ENCODE peak calls at places on chromosomes 6 and 20, in nine cellular contexts. Q, E, W, A, J, O, I, D and R are unnamed samples.

GRCh38 chr6:38179794-38180430 is 360.4 kb downstream of the ZFAND3 start:
- DNase-seq in W (no peak), Q (peak; percentile 21), A (no peak), D (no peak), J (no peak), I (no peak), E (no peak), O (no peak), R (no peak)

GRCh38 chr20:50788868-50789125 is 6.1 kb upstream of the BCAS4 start:
- DNase-seq in O (no peak), A (no peak), J (no peak), Q (no peak), W (no peak), E (no peak), D (no peak), I (no peak), R (peak; percentile 5)

GRCh38 chr20:13418263-13419229 is 197.5 kb downstream of the ISM1 start:
- DNase-seq in Q (no peak), A (no peak), E (no peak), D (no peak), W (no peak), I (no peak), J (no peak), O (no peak), R (no peak)

GRCh38 chr6:11536795-11537194 is 754 bp upstream of the TMEM170B start:
- DNase-seq in I (peak; percentile 50), E (peak; percentile 4), A (peak; percentile 8), D (no peak), O (peak; percentile 22), Q (no peak), J (peak; percentile 10), W (no peak), R (peak; percentile 46)

GRCh38 chr20:35458388-35458787 is 3.0 kb downstream of the CEP250 start:
- DNase-seq in J (no peak), E (peak; percentile 66), I (no peak), W (no peak), A (no peak), O (no peak), D (no peak), Q (no peak), R (no peak)

GRCh38 chr6:133183691-133184090 is 57.5 kb upstream of the EYA4 start:
- DNase-seq in O (no peak), Q (no peak), W (no peak), I (no peak), J (no peak), A (no peak), D (no peak), E (no peak), R (no peak)

GRCh38 chr6:4180653-4181255 is 45.4 kb upstream of the ECI2 start:
- DNase-seq in Q (no peak), W (no peak), E (peak; percentile 47), A (peak; percentile 46), O (no peak), D (peak; percentile 20), J (no peak), I (peak; percentile 84), R (no peak)

GRCh38 chr20:9052136-9052535 is 16.8 kb upstream of the PLCB4 start:
- DNase-seq in A (no peak), O (no peak), J (no peak), D (no peak), I (no peak), W (no peak), E (no peak), Q (no peak), R (no peak)

DNA sequence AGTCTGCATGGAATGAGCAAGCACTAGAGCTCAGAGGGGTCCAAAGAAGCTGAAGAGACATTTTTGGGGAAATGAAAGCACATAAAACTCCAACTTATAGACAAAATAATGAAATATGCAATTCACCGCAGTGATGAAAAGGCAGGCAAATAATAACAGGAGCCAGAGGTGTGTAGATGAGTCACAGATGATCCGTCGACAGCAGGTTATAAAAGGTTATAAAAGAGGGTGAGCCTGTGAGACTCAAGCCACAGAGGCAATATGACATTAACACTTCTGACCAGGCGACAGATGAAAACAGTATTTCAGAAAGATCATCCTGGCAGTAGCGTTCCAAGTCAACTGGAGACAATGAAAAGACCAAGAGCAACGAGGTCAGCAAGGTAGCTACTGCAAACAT is 35.8 kb upstream of the ANKRD60 start:
- DNase-seq in W (no peak), I (no peak), A (no peak), J (no peak), O (no peak), D (no peak), E (no peak), Q (no peak), R (no peak)
- H3K27ac ChIP-seq in W (no peak overlapping the region), I (no peak overlapping the region), A (no peak overlapping the region), J (no peak overlapping the region), O (no peak overlapping the region), D (no peak overlapping the region), E (no peak overlapping the region), Q (no peak overlapping the region), R (no peak overlapping the region)

GRCh38 chr6:16769986-16770376 is 8.7 kb upstream of the ATXN1 start:
- DNase-seq in J (no peak), A (peak; percentile 85), D (peak; percentile 65), I (no peak), E (no peak), O (no peak), Q (no peak), W (no peak), R (no peak)
- H3K4me3 ChIP-seq in J (no peak overlapping the region), A (peak overlapping the region; percentile 45), D (no peak overlapping the region), I (no peak overlapping the region), E (no peak overlapping the region), O (no peak overlapping the region), Q (no peak overlapping the region), W (no peak overlapping the region), R (no peak overlapping the region)

GRCh38 chr20:10665027-10665561 is 8.7 kb downstream of the JAG1 start:
- DNase-seq in W (no peak), D (no peak), Q (no peak), J (no peak), A (no peak), E (no peak), O (no peak), I (no peak), R (no peak)

GRCh38 chr20:10665791-10666190 is 8.0 kb downstream of the JAG1 start:
- DNase-seq in E (no peak), D (no peak), Q (no peak), A (no peak), O (no peak), W (no peak), J (no peak), I (peak; percentile 51), R (no peak)

GRCh38 chr20:10667077-10667401 is 6.8 kb downstream of the JAG1 start:
- DNase-seq in Q (no peak), O (peak; percentile 50), D (no peak), I (no peak), J (no peak), A (no peak), W (peak; percentile 60), E (peak; percentile 79), R (peak; percentile 67)

GRCh38 chr20:10667560-10668167 is 6.1 kb downstream of the JAG1 start:
- DNase-seq in E (no peak), J (no peak), W (no peak), A (no peak), D (no peak), Q (no peak), O (no peak), I (no peak), R (no peak)

DNA sequence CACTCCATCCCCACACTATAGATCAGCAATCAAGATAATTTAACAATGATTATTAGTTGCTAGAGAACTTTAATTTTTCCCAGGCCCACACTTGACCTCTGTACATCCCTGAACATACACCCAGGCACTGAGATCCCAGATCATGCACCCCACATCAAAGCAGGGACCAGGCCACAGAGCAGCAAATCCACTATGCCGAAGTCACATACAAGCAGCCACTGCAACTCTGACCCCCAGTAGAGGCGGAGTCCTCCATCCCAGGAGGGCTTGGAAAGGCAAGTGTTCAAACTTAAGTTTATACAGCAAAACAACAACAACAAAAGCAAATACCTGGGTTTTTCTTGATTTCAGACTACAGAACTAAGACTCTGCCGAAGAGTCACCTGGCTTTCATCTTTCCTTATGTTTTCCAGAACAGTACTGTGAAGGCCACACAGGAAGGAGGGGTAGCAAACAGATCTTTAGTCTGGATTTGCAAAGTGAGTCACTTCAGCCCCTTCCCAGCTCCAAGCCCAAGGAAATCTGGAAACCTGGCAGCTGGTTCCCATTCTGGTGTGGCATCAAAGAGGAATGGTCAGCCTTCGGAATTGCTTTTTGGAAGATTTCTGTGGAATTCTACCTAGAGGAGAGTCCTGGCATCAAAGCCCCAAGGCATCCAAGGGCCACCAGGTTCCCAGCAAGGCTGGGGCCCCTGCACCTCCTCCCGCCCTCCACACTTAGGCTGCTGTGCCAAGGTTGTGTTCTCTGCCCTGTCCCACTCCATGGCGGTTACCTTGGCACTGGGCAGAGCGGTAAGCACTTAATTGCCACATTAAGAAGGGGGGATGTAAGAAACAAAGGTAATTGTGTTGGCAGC is 7.3 kb downstream of the JAG1 start:
- DNase-seq in D (no peak), O (no peak), A (no peak), I (no peak), W (no peak), E (no peak), J (no peak), Q (no peak), R (no peak)
- H3K27ac ChIP-seq in D (no peak overlapping the region), O (peak overlapping the region; percentile 69), A (no peak overlapping the region), I (no peak overlapping the region), W (peak overlapping the region; percentile 51), E (no peak overlapping the region), J (no peak overlapping the region), Q (no peak overlapping the region), R (peak overlapping the region; percentile 49)

GRCh38 chr6:31113861-31114539 is 600 bp upstream of the PSORS1C1 start:
- DNase-seq in O (no peak), Q (no peak), J (no peak), D (no peak), W (no peak), I (peak; percentile 77), E (peak; percentile 41), A (peak; percentile 91), R (no peak)

GRCh38 chr6:31114540-31114876 is at the start of gene PSORS1C1:
- DNase-seq in A (peak; percentile 97), D (peak; percentile 80), J (no peak), Q (peak; percentile 83), W (peak; percentile 76), I (peak; percentile 88), O (peak; percentile 55), E (no peak), R (peak; percentile 81)

GRCh38 chr6:31115941-31116560 is 1.5 kb downstream of the PSORS1C1 start:
- DNase-seq in O (no peak), Q (no peak), A (no peak), I (no peak), D (no peak), J (no peak), W (no peak), E (no peak), R (no peak)

GRCh38 chr6:31116661-31117385 is 2.2 kb downstream of the PSORS1C1 start:
- DNase-seq in I (no peak), J (no peak), W (no peak), D (no peak), E (no peak), Q (no peak), O (no peak), A (peak; percentile 68), R (no peak)

DNA sequence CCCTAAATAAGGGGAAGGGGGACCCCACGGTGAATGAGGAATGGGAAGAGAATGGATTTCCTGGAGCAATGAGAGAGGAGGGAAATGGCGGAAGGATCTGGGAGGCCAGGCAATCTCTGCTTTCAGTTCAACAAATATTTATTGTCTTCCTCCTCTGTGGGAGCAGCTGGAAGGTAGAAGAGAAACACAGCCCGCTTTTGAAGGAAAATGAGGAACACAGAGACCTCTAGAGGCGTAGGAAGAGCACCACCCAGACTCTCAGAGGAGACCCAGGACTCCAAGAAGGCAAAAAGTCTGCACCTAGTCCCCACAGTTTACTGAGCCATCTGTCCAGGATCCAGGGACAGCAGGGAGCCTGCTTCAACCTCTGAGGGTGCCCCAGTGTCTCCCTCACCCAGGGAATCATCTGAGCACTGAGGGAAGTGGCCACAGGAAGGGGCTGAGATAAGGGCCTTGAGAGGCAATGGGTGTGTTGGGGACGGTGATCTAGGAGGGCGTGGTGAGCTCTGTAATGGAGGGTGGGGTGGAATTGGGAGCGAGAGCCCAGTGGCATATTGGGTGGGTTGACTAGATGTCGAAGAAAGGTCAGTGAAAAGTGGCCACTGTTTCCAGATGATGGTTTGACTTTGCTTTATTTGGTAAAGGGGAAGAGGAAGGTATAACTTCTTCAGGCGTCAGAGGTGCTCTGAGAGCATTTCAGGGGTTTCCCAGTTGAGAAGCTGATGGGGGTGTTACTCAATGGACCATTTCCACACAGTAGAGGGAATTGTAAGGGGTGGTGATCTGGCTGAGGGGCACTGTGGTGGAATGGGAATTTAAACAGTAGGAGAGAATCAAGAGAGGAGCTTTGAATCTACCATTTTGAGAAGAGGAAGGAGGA is 610 bp downstream of the PSORS1C1 start:
- DNase-seq in J (no peak), Q (no peak), E (peak; percentile 64), A (peak; percentile 84), W (no peak), I (peak; percentile 70), O (no peak), D (no peak), R (no peak)
- H3K4me3 ChIP-seq in J (no peak overlapping the region), Q (peak overlapping the region; percentile 28), E (no peak overlapping the region), A (peak overlapping the region; percentile 68), W (no peak overlapping the region), I (no peak overlapping the region), O (no peak overlapping the region), D (peak overlapping the region; percentile 41), R (peak overlapping the region; percentile 31)